ENCODE peak calls at places on chromosome X, in seven cellular contexts. F is adipocyte; A is heart left ventricle; D is colonic mucosa; U is H9; E is stomach; B is CD4-positive, alpha-beta memory T cell. L is an unnamed sample.

GRCh38 chrX:10465254-10465653 is 155.1 kb downstream of the MID1 start:
- DNase-seq in F (no peak), E (no peak), A (no peak), D (no peak), U (no peak), B (no peak), L (no peak)

GRCh38 chrX:72079607-72080006 is 52.1 kb downstream of the RTL5 start:
- DNase-seq in B (no peak), A (peak; percentile 75), D (no peak), U (no peak), F (no peak), E (no peak), L (no peak)

GRCh38 chrX:33204889-33205288 is 6.5 kb downstream of the DMD start:
- DNase-seq in B (no peak), F (no peak), U (no peak), E (no peak), D (no peak), A (peak; percentile 23), L (no peak)

GRCh38 chrX:41705680-41706374 is 17.1 kb downstream of the GPR34 start:
- DNase-seq in U (no peak), A (no peak), E (no peak), B (no peak), D (no peak), F (no peak), L (no peak)

GRCh38 chrX:69264134-69264533 is 98.9 kb upstream of the PJA1 start:
- DNase-seq in U (peak; percentile 91), A (no peak), B (no peak), E (no peak), D (no peak), F (no peak), L (no peak)

GRCh38 chrX:41313419-41313818 is 20.5 kb upstream of the DDX3X start:
- DNase-seq in A (no peak), B (no peak), D (no peak), U (no peak), F (peak; percentile 81), E (no peak), L (no peak)

GRCh38 chrX:118577041-118577440 is 81.4 kb downstream of the DOCK11 start:
- DNase-seq in E (peak; percentile 67), U (no peak), A (peak; percentile 51), B (no peak), F (no peak), D (no peak), L (no peak)

GRCh38 chrX:82134378-82134777 is 932.5 kb downstream of the SH3BGRL start:
- DNase-seq in A (no peak), E (no peak), U (no peak), F (no peak), D (no peak), B (no peak), L (no peak)

GRCh38 chrX:120753413-120754251 is 122.0 kb downstream of the CT47B1 start:
- DNase-seq in F (no peak), U (no peak), B (no peak), A (no peak), E (no peak), D (no peak), L (no peak)

GRCh38 chrX:27444093-27444908 is 18.8 kb downstream of the PPP4R3C start:
- DNase-seq in E (no peak), B (no peak), F (no peak), A (no peak), U (no peak), D (no peak), L (no peak)

GRCh38 chrX:142295190-142295589 is 90.1 kb upstream of the MAGEC2 start:
- DNase-seq in D (no peak), U (no peak), B (no peak), F (no peak), E (no peak), A (no peak), L (no peak)

GRCh38 chrX:119105826-119106225 is 21.8 kb downstream of the KIAA1210 start:
- DNase-seq in E (no peak), A (no peak), F (peak; percentile 38), U (no peak), B (no peak), D (no peak), L (no peak)

GRCh38 chrX:115689931-115690330 is 129.0 kb downstream of the PLS3 start:
- DNase-seq in E (no peak), F (peak; percentile 6), U (no peak), B (no peak), D (no peak), A (no peak), L (no peak)

DNA sequence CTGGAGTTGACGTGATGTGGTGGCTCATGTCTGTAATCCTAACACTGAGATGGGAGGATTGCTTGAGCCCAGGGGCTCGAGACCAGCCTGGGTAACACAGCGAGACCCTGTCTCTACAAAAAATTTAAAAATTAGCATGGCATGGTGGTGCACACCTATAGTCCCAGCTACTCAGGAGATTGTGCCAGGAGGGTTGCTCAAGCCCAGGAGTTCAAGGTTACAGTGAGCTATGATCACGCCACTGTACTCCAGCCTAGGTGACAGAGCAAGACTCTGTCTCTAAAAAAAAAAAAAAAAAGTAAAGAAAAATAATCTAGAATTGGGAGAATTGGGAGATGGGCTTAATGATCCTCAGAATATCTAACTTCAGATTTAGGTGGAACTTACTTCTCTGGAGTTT is 51.1 kb downstream of the MSN start:
- DNase-seq in U (no peak), A (no peak), F (no peak), D (no peak), B (no peak), E (no peak), L (no peak)
- H3K4me1 ChIP-seq in U (no peaks in the 10 kb centered on the region), A (peaks cover 6% of the 10 kb centered on the region), F (no peaks in the 10 kb centered on the region), D (peaks cover 5% of the 10 kb centered on the region), B (peaks cover 99% of the 10 kb centered on the region), E (peaks cover 6% of the 10 kb centered on the region), L (peaks cover 33% of the 10 kb centered on the region)

DNA sequence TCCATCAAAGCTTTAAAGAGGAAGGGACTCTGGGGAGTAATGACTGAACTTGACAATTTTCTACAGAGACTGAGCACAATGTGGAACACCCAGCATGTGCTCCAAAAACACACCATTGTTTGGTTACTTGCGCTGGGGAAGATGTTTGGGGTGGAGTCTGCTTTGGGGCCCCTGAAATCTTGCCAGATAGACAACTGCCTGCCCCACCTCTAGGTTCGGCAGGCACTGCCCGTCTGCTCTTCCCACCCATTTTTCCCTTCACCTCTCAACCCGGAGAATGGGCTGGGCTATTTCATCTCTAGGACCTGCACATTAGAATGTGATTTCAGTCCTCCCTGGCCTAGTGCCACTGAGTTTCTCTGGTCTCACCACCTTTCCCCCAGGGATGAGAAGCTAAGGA is 41.9 kb downstream of the TSC22D3 start:
- DNase-seq in B (no peak), U (no peak), A (no peak), E (no peak), F (no peak), D (no peak), L (no peak)
- H3K4me1 ChIP-seq in B (no peaks in the 10 kb centered on the region), U (peaks cover 15% of the 10 kb centered on the region), A (peaks cover 43% of the 10 kb centered on the region), E (peaks cover 64% of the 10 kb centered on the region), F (peaks cover 18% of the 10 kb centered on the region), D (no peaks in the 10 kb centered on the region), L (no peaks in the 10 kb centered on the region)

GRCh38 chrX:39900788-39901170 is 197.0 kb downstream of the BCOR start:
- DNase-seq in A (no peak), D (no peak), E (no peak), U (no peak), F (peak; percentile 16), B (no peak), L (no peak)
- H3K4me1 ChIP-seq in A (no peaks in the 10 kb centered on the region), D (no peaks in the 10 kb centered on the region), E (peaks cover 12% of the 10 kb centered on the region), U (peaks cover 13% of the 10 kb centered on the region), F (peaks cover 5% of the 10 kb centered on the region), B (no peaks in the 10 kb centered on the region), L (no peaks in the 10 kb centered on the region)

GRCh38 chrX:24203072-24203808 is 53.7 kb downstream of the ZFX start:
- DNase-seq in F (no peak), D (no peak), U (no peak), B (no peak), E (no peak), A (no peak), L (no peak)
- H3K4me1 ChIP-seq in F (peaks cover 49% of the 10 kb centered on the region), D (no peaks in the 10 kb centered on the region), U (no peaks in the 10 kb centered on the region), B (peaks cover 22% of the 10 kb centered on the region), E (peaks cover 12% of the 10 kb centered on the region), A (no peaks in the 10 kb centered on the region), L (peaks cover 7% of the 10 kb centered on the region)

DNA sequence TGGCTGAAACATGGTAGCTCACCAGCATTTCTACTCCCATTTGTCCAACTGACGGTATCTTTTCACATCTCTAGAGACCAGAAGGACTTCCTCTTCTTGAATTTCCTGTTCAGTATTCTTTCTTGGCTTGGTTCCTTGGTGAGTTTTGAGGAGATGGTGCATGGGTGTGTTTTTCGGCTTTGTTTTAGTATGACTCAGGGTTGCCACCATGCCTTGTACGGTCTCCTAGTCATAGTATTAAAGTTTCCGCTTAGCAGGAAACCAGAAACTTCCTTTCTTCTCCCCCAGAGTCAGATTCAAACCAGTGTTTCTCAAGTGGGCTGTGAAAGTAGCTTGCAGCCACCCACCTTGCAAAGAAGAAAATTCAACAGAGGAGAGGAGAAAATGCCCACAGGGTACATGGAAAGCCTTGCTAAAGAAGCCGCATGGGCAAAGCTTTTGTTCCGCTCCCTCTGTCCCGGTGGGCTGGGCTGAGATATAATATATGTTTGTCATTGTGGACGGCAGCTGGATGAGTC is 5.7 kb downstream of the CD99 start:
- DNase-seq in A (peak; percentile 26), D (no peak), U (no peak), B (peak; percentile 64), F (peak; percentile 62), E (no peak), L (peak; percentile 49)
- H3K4me1 ChIP-seq in A (peaks cover 47% of the 10 kb centered on the region), D (peaks cover 8% of the 10 kb centered on the region), U (no peaks in the 10 kb centered on the region), B (peaks cover 91% of the 10 kb centered on the region), F (peaks cover 50% of the 10 kb centered on the region), E (peaks cover 45% of the 10 kb centered on the region), L (peaks cover 69% of the 10 kb centered on the region)

DNA sequence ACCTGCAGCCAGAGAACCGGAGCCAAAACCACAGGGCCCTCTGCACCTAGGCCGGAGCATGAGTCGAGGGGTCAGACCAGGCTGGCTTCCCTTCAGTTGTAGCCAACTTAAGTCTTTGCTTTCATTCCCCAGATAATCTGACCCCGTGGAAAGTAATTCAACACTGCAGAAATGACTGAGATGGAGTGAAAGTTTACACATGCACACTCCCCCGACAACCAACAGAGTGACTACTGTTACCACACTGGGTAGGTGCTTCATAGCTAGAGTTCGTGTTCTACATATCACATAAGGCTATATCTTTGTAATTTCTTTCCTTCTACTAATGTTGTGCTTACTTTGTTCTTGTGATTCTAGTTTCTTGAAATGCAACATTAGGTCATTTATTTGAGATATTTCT is 7.1 kb upstream of the CTAG2 start:
- DNase-seq in A (no peak), D (no peak), B (no peak), F (no peak), U (no peak), E (no peak), L (no peak)
- H3K4me1 ChIP-seq in A (no peaks in the 10 kb centered on the region), D (no peaks in the 10 kb centered on the region), B (no peaks in the 10 kb centered on the region), F (no peaks in the 10 kb centered on the region), U (no peaks in the 10 kb centered on the region), E (no peaks in the 10 kb centered on the region), L (no peaks in the 10 kb centered on the region)

DNA sequence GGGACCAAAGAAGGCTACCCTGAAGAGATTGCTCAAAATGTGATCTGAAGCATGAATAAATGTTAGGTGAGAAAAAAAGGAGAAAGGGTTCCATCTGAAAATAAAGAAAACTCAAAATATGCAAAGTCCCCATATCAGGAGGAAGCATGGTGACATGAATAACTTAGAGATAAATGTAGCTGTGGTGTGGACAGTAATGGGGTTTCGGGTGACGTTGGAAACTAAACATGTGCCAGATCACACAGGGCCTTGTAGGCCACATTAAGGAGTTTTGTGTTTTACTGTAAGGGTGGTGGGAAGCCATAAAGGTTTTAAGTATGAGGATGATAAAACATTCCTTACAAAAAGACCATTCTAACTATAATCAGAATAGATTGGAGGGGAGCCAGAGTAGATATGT is 40.3 kb upstream of the ACSL4 start:
- DNase-seq in B (no peak), A (no peak), E (no peak), F (no peak), D (no peak), U (no peak), L (no peak)
- H3K4me1 ChIP-seq in B (no peaks in the 10 kb centered on the region), A (no peaks in the 10 kb centered on the region), E (no peaks in the 10 kb centered on the region), F (peaks cover 19% of the 10 kb centered on the region), D (no peaks in the 10 kb centered on the region), U (no peaks in the 10 kb centered on the region), L (no peaks in the 10 kb centered on the region)